ENCODE peak calls at places on chromosomes 1 and 21, in five cellular contexts. D is A673, O is right cardiac atrium, T is AG04450, F is pancreas. Q is an unnamed sample. For H3K27me3, the result is how much of the 10 kb centered on the place peaks cover.

GRCh38 chr21:15203740-15204139 is 138.9 kb upstream of the NRIP1 start:
- DNase-seq in O (no peak), F (no peak), T (no peak), D (no peak), Q (no peak)

GRCh38 chr1:239566074-239566473 is 179.7 kb downstream of the CHRM3 start:
- DNase-seq in D (no peak), O (no peak), F (no peak), T (no peak), Q (no peak)

GRCh38 chr1:10938741-10939417 is 73.6 kb upstream of the TARDBP start:
- DNase-seq in D (no peak), O (no peak), T (no peak), F (peak), Q (no peak)

GRCh38 chr1:221100196-221100950 is 221.1 kb downstream of the HLX start:
- DNase-seq in F (no peak), O (no peak), D (no peak), T (no peak), Q (no peak)

GRCh38 chr1:209319549-209319948 is 264.0 kb upstream of the CAMK1G start:
- DNase-seq in T (no peak), D (no peak), O (no peak), F (no peak), Q (no peak)

GRCh38 chr1:24018611-24019580 is 38.8 kb upstream of the SRSF10 start:
- DNase-seq in O (peak), F (peak), D (peak), T (peak), Q (peak)

GRCh38 chr21:41600961-41601572 is 93.1 kb upstream of the TMPRSS2 start:
- DNase-seq in O (no peak), T (no peak), F (no peak), D (no peak), Q (no peak)

GRCh38 chr1:109712321-109712864 is 342 bp downstream of the GSTM5 start:
- DNase-seq in O (peak), D (no peak), T (no peak), F (no peak), Q (peak)

GRCh38 chr21:29670228-29670627 is 269.6 kb downstream of the GRIK1 start:
- DNase-seq in O (no peak), D (no peak), T (no peak), F (no peak), Q (no peak)

GRCh38 chr1:32249831-32250525 is 1.1 kb upstream of the LCK start:
- DNase-seq in D (no peak), F (peak), O (peak), T (no peak), Q (no peak)

DNA sequence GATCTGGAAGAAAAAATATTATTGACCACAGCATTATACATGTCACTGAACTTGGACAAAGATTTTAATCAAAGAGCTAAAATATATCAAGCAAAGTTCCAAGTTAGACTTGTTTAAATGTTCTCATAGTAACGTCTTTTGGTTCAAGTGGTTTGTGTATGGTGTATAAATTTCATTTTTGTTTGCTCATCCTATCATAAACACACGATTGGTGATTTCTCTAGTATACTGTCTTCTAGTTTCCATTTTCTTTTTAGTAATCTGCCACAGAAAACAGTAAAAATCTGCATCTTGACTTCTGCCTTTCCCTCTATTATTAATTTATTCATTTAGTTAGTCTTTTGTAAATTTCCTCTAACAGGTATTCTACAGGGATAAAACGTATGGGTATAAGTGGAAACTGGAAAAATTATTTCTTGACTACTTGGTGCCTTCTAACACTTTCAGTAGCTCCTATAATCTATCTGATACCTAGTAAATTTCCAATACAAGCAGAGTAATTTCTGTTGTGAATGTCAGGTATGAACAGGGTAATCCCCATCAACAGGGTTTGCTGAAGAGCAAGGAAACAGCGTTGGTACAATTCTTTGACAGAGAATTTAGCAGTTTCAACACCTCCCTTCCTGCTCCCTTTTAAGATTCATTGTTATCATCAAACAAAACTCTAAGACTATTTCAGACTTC is 268.0 kb downstream of the PTPRC start:
- DNase-seq in T (no peak), D (no peak), F (no peak), O (no peak), Q (no peak)
- H3K27ac ChIP-seq in T (no peak), D (peak), F (no peak), O (no peak), Q (no peak)

DNA sequence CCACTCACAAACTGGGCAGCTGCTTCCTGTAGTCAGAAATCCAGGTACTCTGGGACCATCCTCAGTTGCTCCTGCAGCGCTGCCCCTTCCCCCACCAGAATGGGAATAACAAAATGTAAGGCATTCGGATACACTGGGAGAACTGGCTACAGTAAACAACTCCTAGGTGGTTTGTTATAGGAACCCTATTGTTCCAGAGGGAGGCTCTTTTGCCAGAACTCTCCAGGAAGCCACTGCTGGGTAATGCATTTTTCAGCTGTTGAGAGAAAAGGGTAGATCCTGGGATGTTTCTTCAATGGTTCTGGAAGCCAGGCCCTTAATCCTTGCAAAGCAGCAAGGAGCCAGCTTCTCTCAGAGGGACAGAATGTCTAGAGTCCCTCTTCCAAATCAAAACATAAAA is 29.2 kb downstream of the PLPP3 start:
- DNase-seq in F (no peak), T (no peak), O (no peak), D (no peak), Q (no peak)
- H3K4me3 ChIP-seq in F (no peak), T (no peak), O (no peak), D (no peak), Q (no peak)

DNA sequence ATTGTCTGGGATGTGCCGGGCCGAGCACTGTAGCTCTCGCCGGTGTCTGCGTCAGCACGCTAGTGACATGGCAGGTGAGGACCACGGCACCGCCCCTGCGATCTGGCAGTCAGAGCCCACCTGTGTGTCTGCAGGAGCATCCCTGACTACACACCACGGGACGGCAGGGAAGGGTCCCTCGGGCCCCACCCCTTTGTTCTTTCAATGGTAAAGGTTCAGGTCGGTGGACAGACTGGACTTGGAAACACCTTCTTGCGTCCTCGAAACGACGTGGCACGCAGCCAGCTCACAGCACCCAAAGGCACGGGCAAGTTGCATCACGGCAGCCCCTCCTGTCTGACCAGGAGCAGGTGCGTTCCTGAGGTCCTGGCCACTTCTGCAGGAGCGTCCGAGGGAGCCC is 3.7 kb upstream of the SAMD11 start:
- DNase-seq in F (peak), O (peak), D (no peak), T (no peak), Q (no peak)
- H3K27me3 ChIP-seq in F (under half), O (under half), D (under half), T (under half), Q (under half)

GRCh38 chr1:58774027-58774426 is 9.8 kb downstream of the JUN start:
- DNase-seq in T (no peak), F (no peak), D (no peak), O (no peak), Q (no peak)
- H3K27ac ChIP-seq in T (no peak), F (peak), D (no peak), O (no peak), Q (peak)

DNA sequence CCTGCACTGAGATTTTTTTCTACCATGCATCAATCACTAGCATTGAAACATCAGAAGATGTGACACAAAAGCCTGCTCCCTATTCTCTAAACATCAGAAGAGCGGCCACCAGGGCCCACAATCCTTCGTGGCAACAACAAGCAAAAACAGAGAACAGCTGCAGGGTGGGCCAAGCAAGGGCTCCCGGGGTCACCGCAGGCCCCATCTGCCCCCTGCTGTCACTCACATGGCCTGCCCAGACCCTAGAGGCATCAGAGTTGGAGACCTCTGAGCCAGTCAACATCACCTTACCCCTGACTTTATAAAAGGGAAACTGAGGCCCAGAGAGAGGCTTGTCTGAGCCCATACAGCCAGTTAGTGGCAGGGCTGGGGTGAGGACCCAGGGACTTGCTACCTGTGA is 1.8 kb downstream of the LAPTM5 start:
- DNase-seq in O (no peak), D (no peak), F (peak), T (no peak), Q (peak)
- H3K4me3 ChIP-seq in O (no peak), D (no peak), F (peak), T (no peak), Q (no peak)

GRCh38 chr21:36716387-36716786 is 17.5 kb downstream of the SIM2 start:
- DNase-seq in T (no peak), F (no peak), O (no peak), D (no peak), Q (no peak)

GRCh38 chr21:36717901-36718465 is 19.1 kb downstream of the SIM2 start:
- DNase-seq in O (no peak), T (no peak), F (no peak), D (peak), Q (no peak)

GRCh38 chr21:36718951-36719501 is 20.1 kb downstream of the SIM2 start:
- DNase-seq in T (no peak), F (no peak), D (no peak), O (peak), Q (peak)

GRCh38 chr21:36719614-36720013 is 20.7 kb downstream of the SIM2 start:
- DNase-seq in F (no peak), T (no peak), O (no peak), D (no peak), Q (no peak)

GRCh38 chr21:36716836-36717235 is 17.9 kb downstream of the SIM2 start:
- DNase-seq in F (no peak), O (no peak), D (no peak), T (no peak), Q (no peak)
- H3K27me3 ChIP-seq in F (under half), O (under half), D (under half), T (half or more), Q (under half)

DNA sequence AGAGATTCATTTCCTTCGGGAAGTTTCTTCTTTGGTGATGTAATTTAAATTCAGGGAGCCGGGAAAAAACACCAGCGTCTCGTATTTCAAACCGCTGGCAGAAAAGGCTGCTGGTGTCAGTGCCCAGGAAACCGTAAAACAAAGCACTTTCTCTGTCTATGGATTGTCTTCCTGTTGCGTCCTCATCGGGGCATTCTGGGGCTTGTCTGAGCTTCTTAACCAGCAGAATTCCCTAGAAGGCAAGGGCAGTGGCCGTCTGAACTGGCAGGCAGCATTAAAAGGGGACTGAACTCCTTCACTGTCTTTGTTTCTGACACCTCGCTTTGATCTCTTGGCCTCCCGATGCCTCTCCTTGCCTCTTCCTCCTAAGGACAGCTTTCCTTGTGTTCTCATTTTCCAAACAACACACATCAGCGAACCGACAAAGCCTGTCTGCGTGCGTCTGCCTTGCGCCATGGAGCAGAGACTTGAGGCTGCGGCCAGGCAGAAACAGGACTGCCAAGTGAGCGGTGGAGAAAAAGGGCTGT is 391.6 kb upstream of the VAMP3 start:
- DNase-seq in D (peak), F (no peak), T (no peak), O (no peak), Q (peak)
- H3K27ac ChIP-seq in D (peak), F (no peak), T (peak), O (no peak), Q (peak)

DNA sequence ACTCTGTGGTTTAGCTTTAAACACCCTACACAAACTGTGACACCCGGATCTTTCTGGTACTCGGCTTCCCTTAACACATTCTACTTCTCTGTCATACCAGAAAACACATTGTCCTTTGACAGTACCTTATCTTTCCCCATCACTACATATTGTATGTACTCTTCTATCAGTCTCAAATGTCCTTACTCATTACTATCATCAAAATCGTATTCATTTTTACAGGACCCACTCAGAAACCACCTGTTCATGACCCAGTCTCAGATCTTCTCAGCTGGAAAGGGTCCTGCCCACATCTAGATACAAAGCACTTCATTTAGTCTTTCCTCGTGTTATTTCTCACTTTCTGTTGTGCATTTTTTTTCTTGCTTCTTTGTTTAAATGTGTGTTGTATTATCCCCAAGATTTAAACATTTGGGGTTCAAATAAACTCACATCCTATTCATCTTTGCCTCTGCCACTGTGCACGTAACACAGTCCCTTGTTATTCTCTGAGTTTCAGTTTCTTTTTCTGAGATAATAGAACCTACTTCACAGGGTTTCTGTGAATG is 27.7 kb downstream of the CD34 start:
- DNase-seq in D (no peak), F (no peak), O (no peak), T (no peak), Q (no peak)
- H3K4me3 ChIP-seq in D (no peak), F (no peak), O (no peak), T (no peak), Q (no peak)

Q was measured in SJCRH30.